ENCODE peak calls at places on chromosomes 12 and 14, in six cellular contexts. F is HTR-8/SVneo; G is pancreas; U is activated naive CD4-positive, alpha-beta T cell treated with anti-CD3 and anti-CD28 coated beads for 36 hours; R is stimulated activated CD4-positive, alpha-beta T cell treated with anti-CD3 and anti-CD28 coated beads, Interleukin-15, amount 100 ng/mL, for 1 hour; S is EL. W is an unnamed sample.

GRCh38 chr12:6764011-6764828 is 1.9 kb upstream of the PTMS start:
- DNase-seq in F (peak), U (peak), S (peak), G (peak), R (no peak), W (peak)

GRCh38 chr14:99522025-99522401 is 40.8 kb downstream of the CCNK start:
- DNase-seq in G (no peak), U (no peak), R (no peak), S (no peak), F (no peak), W (no peak)

GRCh38 chr14:101187017-101187815 is 283.7 kb upstream of the RTL1 start:
- DNase-seq in G (no peak), F (no peak), R (no peak), U (no peak), S (no peak), W (no peak)

GRCh38 chr12:54036620-54037359 is 3.9 kb downstream of the HOXC5 start:
- DNase-seq in U (no peak), S (peak), G (no peak), F (no peak), R (no peak), W (no peak)

GRCh38 chr12:111330800-111331752 is 37.8 kb downstream of the PHETA1 start:
- DNase-seq in F (peak), R (no peak), G (no peak), U (no peak), S (peak), W (no peak)

GRCh38 chr14:76782885-76783566 is 21.8 kb downstream of the VASH1 start:
- DNase-seq in R (no peak), S (no peak), U (peak), G (no peak), F (no peak), W (no peak)

GRCh38 chr12:75868501-75868900 is 163.1 kb downstream of the PHLDA1 start:
- DNase-seq in R (no peak), U (no peak), S (no peak), F (no peak), G (no peak), W (no peak)

GRCh38 chr12:104935892-104936291 is 22.2 kb downstream of the SLC41A2 start:
- DNase-seq in U (no peak), S (no peak), G (no peak), F (no peak), R (no peak), W (no peak)

GRCh38 chr14:24057867-24058259 is 6.1 kb downstream of the CARMIL3 start:
- DNase-seq in U (no peak), F (no peak), S (no peak), G (no peak), R (no peak), W (no peak)

GRCh38 chr12:69417741-69418167 is 52.4 kb upstream of the FRS2 start:
- DNase-seq in F (no peak), S (no peak), G (no peak), R (no peak), U (no peak), W (no peak)

GRCh38 chr12:18457362-18457761 is 196.0 kb downstream of the PIK3C2G start:
- DNase-seq in S (no peak), F (no peak), R (no peak), U (no peak), G (no peak), W (no peak)

GRCh38 chr12:53182836-53183235 is 2.1 kb upstream of the CSAD start:
- DNase-seq in S (no peak), G (no peak), F (no peak), U (no peak), R (no peak), W (no peak)

GRCh38 chr12:124094733-124095132 is 121.7 kb downstream of the ZNF664 start:
- DNase-seq in G (no peak), R (no peak), F (no peak), U (no peak), S (no peak), W (no peak)

W was measured in amygdala.